ENCODE peak calls at places on chromosomes 6 and 20, in four cellular contexts. K is H1, J is neuronal stem cell, O is IMR-90. A is an unnamed sample.

GRCh38 chr20:53956013-53956715 is 114.2 kb downstream of the BCAS1 start:
- DNase-seq in O (no peak), K (no peak), J (no peak), A (no peak)

GRCh38 chr20:43438578-43439316 is 18.9 kb upstream of the SRSF6 start:
- DNase-seq in O (no peak), K (no peak), J (no peak), A (no peak)

GRCh38 chr6:18119236-18119635 is 3.2 kb downstream of the NHLRC1 start:
- DNase-seq in J (no peak), O (no peak), K (no peak), A (no peak)

GRCh38 chr20:34549291-34549928 is 9.1 kb upstream of the MAP1LC3A start:
- DNase-seq in O (peak; percentile 15), J (no peak), K (peak; percentile 64), A (peak; percentile 32)

GRCh38 chr20:10532351-10532750 is 97.2 kb downstream of the SLX4IP start:
- DNase-seq in K (no peak), O (no peak), J (no peak), A (no peak)

GRCh38 chr6:47221565-47221964 is 88.1 kb downstream of the TNFRSF21 start:
- DNase-seq in K (peak; percentile 70), O (no peak), J (no peak), A (no peak)

GRCh38 chr6:123316733-123317323 is 319.9 kb downstream of the TRDN start:
- DNase-seq in J (peak; percentile 2), O (peak; percentile 4), K (no peak), A (peak; percentile 12)

GRCh38 chr6:7316658-7317533 is 3.9 kb upstream of the SSR1 start:
- DNase-seq in O (no peak), J (no peak), K (no peak), A (no peak)

GRCh38 chr6:35365599-35366596 is 23.5 kb downstream of the PPARD start:
- DNase-seq in O (no peak), K (no peak), J (no peak), A (no peak)

GRCh38 chr20:24870876-24871275 is 78.2 kb upstream of the CST7 start:
- DNase-seq in O (no peak), J (no peak), K (no peak), A (no peak)

GRCh38 chr6:170026272-170027110 is 264.4 kb downstream of the DLL1 start:
- DNase-seq in J (no peak), O (no peak), K (no peak), A (no peak)

GRCh38 chr6:73652637-73653570 is 888 bp downstream of the SLC17A5 start:
- DNase-seq in K (peak; percentile 68), J (peak; percentile 51), O (peak; percentile 41), A (peak; percentile 76)

GRCh38 chr6:117482240-117483003 is at the start of gene DCBLD1:
- DNase-seq in O (peak; percentile 70), K (peak; percentile 80), J (peak; percentile 61), A (peak; percentile 86)

GRCh38 chr6:130843575-130844320 is 16.5 kb downstream of the SMLR1 start:
- DNase-seq in J (peak; percentile 23), O (peak; percentile 33), K (no peak), A (peak; percentile 63)

GRCh38 chr20:17617212-17617867 is 47.5 kb downstream of the DSTN start:
- DNase-seq in J (peak; percentile 14), K (peak; percentile 88), O (no peak), A (peak; percentile 46)

GRCh38 chr20:52493177-52493711 is 301.7 kb upstream of the ZFP64 start:
- DNase-seq in O (peak; percentile 36), J (no peak), K (no peak), A (peak; percentile 87)

GRCh38 chr20:14860410-14860814 is 523.0 kb upstream of the FLRT3 start:
- DNase-seq in J (peak; percentile 29), O (no peak), K (peak; percentile 65), A (no peak)

GRCh38 chr20:32387262-32387661 is 29.1 kb downstream of the ASXL1 start:
- DNase-seq in K (no peak), J (no peak), O (peak; percentile 40), A (peak; percentile 58)

GRCh38 chr6:44444853-44445252 is 57.3 kb downstream of the CDC5L start:
- DNase-seq in J (no peak), O (no peak), K (no peak), A (no peak)

GRCh38 chr6:44582930-44583329 is 195.4 kb downstream of the CDC5L start:
- DNase-seq in J (no peak), O (no peak), K (no peak), A (no peak)

GRCh38 chr20:60011512-60012507 is 53.6 kb downstream of the CDH26 start:
- DNase-seq in K (no peak), O (no peak), J (no peak), A (no peak)

GRCh38 chr20:43194187-43194586 is 4.5 kb upstream of the PTPRT start:
- DNase-seq in K (no peak), J (no peak), O (no peak), A (no peak)

GRCh38 chr6:46419576-46420002 is 71.7 kb downstream of the RCAN2 start:
- DNase-seq in K (peak; percentile 52), J (peak; percentile 47), O (peak; percentile 67), A (peak; percentile 70)

GRCh38 chr6:27551607-27552006 is 78.7 kb upstream of the ZNF184 start:
- DNase-seq in O (no peak), J (no peak), K (no peak), A (no peak)

GRCh38 chr20:46206025-46206424 is 87.9 kb downstream of the CD40 start:
- DNase-seq in K (no peak), O (peak; percentile 28), J (no peak), A (peak; percentile 57)

GRCh38 chr6:105199711-105200110 is 19.9 kb upstream of the POPDC3 start:
- DNase-seq in K (no peak), J (no peak), O (no peak), A (no peak)

GRCh38 chr6:38782616-38783015 is 67.5 kb downstream of the DNAH8 start:
- DNase-seq in K (no peak), J (no peak), O (no peak), A (no peak)

GRCh38 chr20:62924567-62925419 is 1.5 kb downstream of the DIDO1 start:
- DNase-seq in J (no peak), K (no peak), O (peak; percentile 34), A (peak; percentile 65)

GRCh38 chr6:43990275-43990626 is 137.0 kb downstream of the MRPL14 start:
- DNase-seq in O (peak; percentile 57), J (no peak), K (no peak), A (no peak)

GRCh38 chr20:3887870-3888614 is 1.1 kb upstream of the PANK2 start:
- DNase-seq in O (no peak), K (no peak), J (no peak), A (no peak)

GRCh38 chr20:24381886-24382285 is 87.5 kb upstream of the SYNDIG1 start:
- DNase-seq in K (no peak), O (no peak), J (no peak), A (no peak)

GRCh38 chr20:59690101-59690500 is 85.8 kb downstream of the PHACTR3 start:
- DNase-seq in O (no peak), J (no peak), K (no peak), A (no peak)

GRCh38 chr20:47406849-47407682 is 50.6 kb upstream of the ZMYND8 start:
- DNase-seq in J (no peak), O (peak; percentile 45), K (no peak), A (no peak)

GRCh38 chr6:1079525-1079924 is 232.4 kb upstream of the FOXQ1 start:
- DNase-seq in J (no peak), K (no peak), O (no peak), A (peak; percentile 12)

GRCh38 chr20:58571942-58572666 is 56.9 kb upstream of the APCDD1L start:
- DNase-seq in J (no peak), K (no peak), O (peak; percentile 88), A (peak; percentile 60)
- H3K14ac ChIP-seq in J (no peak overlapping the region), K (no peak overlapping the region), O (peak overlapping the region; percentile 74), A (no peak overlapping the region)

GRCh38 chr20:44619294-44619693 is 32.2 kb downstream of the ADA start:
- DNase-seq in O (no peak), K (no peak), J (no peak), A (no peak)

GRCh38 chr20:44621939-44622338 is 29.6 kb downstream of the ADA start:
- DNase-seq in K (no peak), J (no peak), O (no peak), A (no peak)

GRCh38 chr20:44620030-44620429 is 31.5 kb downstream of the ADA start:
- DNase-seq in J (no peak), K (no peak), O (no peak), A (no peak)

GRCh38 chr20:44622501-44623270 is 28.8 kb downstream of the ADA start:
- DNase-seq in J (no peak), O (no peak), K (no peak), A (no peak)

GRCh38 chr20:44621325-44621724 is 30.2 kb downstream of the ADA start:
- DNase-seq in K (no peak), O (no peak), J (no peak), A (no peak)
- H4K91ac ChIP-seq in K (no peak overlapping the region), O (no peak overlapping the region), J (no peak overlapping the region), A (no peak overlapping the region)

DNA sequence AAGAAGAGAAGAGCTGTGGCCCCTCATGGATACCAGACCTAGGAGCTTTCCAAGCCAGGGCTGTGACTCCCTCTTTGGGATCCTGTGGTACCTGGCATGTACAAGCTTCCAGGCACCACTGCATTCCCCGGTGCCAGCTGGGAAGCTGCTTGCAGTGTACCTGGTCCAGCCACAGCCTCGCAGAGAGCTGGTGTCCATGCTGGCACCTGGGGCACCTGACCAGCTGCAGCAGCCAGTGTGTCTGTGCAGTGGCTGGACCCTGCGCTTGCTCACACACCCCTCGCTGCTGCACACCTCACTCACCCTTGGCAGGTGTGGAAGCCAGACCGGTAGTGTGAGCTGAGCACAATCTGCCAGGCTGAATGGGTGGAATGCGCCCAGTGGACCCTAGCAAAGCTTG is 190.9 kb upstream of the MAN1A1 start:
- DNase-seq in O (no peak), J (no peak), K (no peak), A (no peak)
- H2AK5ac ChIP-seq in O (peak overlapping the region; percentile 72), J (no peak overlapping the region), K (no peak overlapping the region), A (no peak overlapping the region)

GRCh38 chr20:50358959-50359358 is 151.2 kb upstream of the PTPN1 start:
- DNase-seq in K (no peak), O (no peak), J (no peak), A (no peak)
- H3K14ac ChIP-seq in K (no peak overlapping the region), O (no peak overlapping the region), J (no peak overlapping the region), A (no peak overlapping the region)